ENCODE peak calls at places on chromosomes 5 and 9, in six cellular contexts. H is upper lobe of right lung, T is Calu3, Y is GM13976, C is type B pancreatic cell, E is D721Med. L is an unnamed sample.

GRCh38 chr5:62977641-62978040 is 399.0 kb downstream of the LRRC70 start:
- DNase-seq in H (no peak), T (no peak), Y (no peak), C (no peak), E (no peak), L (no peak)

GRCh38 chr5:80988419-80988925 is 28.3 kb downstream of the RASGRF2 start:
- DNase-seq in H (no peak), T (no peak), Y (no peak), C (no peak), E (no peak), L (no peak)

GRCh38 chr5:45288746-45289145 is 407.4 kb downstream of the HCN1 start:
- DNase-seq in H (no peak), T (no peak), Y (no peak), C (no peak), E (no peak), L (no peak)

GRCh38 chr5:177369050-177369912 is 11.6 kb downstream of the RGS14 start:
- DNase-seq in H (no peak), T (peak; percentile 72), Y (peak; percentile 68), C (no peak), E (no peak), L (no peak)

GRCh38 chr5:171562822-171563221 is 143.4 kb downstream of the FGF18 start:
- DNase-seq in H (no peak), T (no peak), Y (no peak), C (no peak), E (no peak), L (no peak)

GRCh38 chr5:9201011-9201410 is 344.9 kb downstream of the SEMA5A start:
- DNase-seq in H (no peak), T (no peak), Y (no peak), C (no peak), E (no peak), L (no peak)

GRCh38 chr5:162248107-162248713 is 180.6 kb downstream of the GABRG2 start:
- DNase-seq in H (no peak), T (no peak), Y (no peak), C (no peak), E (no peak), L (no peak)

GRCh38 chr5:121969660-121970295 is 8.0 kb downstream of the SRFBP1 start:
- DNase-seq in H (no peak), T (no peak), Y (no peak), C (no peak), E (no peak), L (no peak)

GRCh38 chr5:38265546-38266179 is 7.3 kb downstream of the EGFLAM start:
- DNase-seq in H (no peak), T (peak; percentile 79), Y (peak; percentile 54), C (peak; percentile 80), E (no peak), L (no peak)

GRCh38 chr5:172414618-172415599 is 39.4 kb downstream of the SH3PXD2B start:
- DNase-seq in H (no peak), T (no peak), Y (no peak), C (no peak), E (no peak), L (no peak)

GRCh38 chr5:144691936-144692335 is 521.3 kb downstream of the KCTD16 start:
- DNase-seq in H (no peak), T (no peak), Y (no peak), C (no peak), E (no peak), L (no peak)

GRCh38 chr5:41921874-41922273 is 3.2 kb upstream of the FBXO4 start:
- DNase-seq in H (no peak), T (no peak), Y (no peak), C (no peak), E (no peak), L (no peak)

GRCh38 chr5:32173394-32174010 is 617 bp downstream of the GOLPH3 start:
- DNase-seq in H (peak; percentile 82), T (peak; percentile 65), Y (peak; percentile 63), C (peak; percentile 74), E (no peak), L (no peak)

GRCh38 chr5:128498844-128499455 is 39.1 kb downstream of the FBN2 start:
- DNase-seq in H (no peak), T (peak; percentile 50), Y (peak; percentile 18), C (no peak), E (no peak), L (no peak)

GRCh38 chr5:111278824-111279504 is 54.8 kb downstream of the CAMK4 start:
- DNase-seq in H (peak; percentile 79), T (peak; percentile 90), Y (peak; percentile 55), C (no peak), E (no peak), L (no peak)

GRCh38 chr9:124296800-124297552 is 39.2 kb downstream of the NEK6 start:
- DNase-seq in H (no peak), T (no peak), Y (no peak), C (no peak), E (no peak), L (no peak)

GRCh38 chr9:124030969-124031451 is 19.4 kb downstream of the LHX2 start:
- DNase-seq in H (no peak), T (no peak), Y (peak; percentile 62), C (no peak), E (no peak), L (no peak)

GRCh38 chr5:14491505-14491904 is 90.1 kb upstream of the OTULINL start:
- DNase-seq in H (no peak), T (no peak), Y (no peak), C (no peak), E (no peak), L (no peak)

GRCh38 chr9:131743501-131743900 is 3.6 kb upstream of the RAPGEF1 start:
- DNase-seq in H (no peak), T (no peak), Y (no peak), C (no peak), E (no peak), L (no peak)

GRCh38 chr9:89597711-89598707 is 6.8 kb upstream of the GADD45G start:
- DNase-seq in H (no peak), T (peak; percentile 57), Y (peak; percentile 61), C (peak; percentile 65), E (no peak), L (no peak)

GRCh38 chr5:40813698-40814281 is 15.6 kb upstream of the PRKAA1 start:
- DNase-seq in H (no peak), T (no peak), Y (no peak), C (no peak), E (no peak), L (no peak)

GRCh38 chr9:73162987-73163763 is 11.5 kb downstream of the ANXA1 start:
- DNase-seq in H (no peak), T (no peak), Y (no peak), C (no peak), E (no peak), L (no peak)
- TF ChIP-seq CTCF in H (no peak), T (no peak), Y (no peak), C (peak; percentile 30), E (no peak), L (peak; percentile 29)

DNA sequence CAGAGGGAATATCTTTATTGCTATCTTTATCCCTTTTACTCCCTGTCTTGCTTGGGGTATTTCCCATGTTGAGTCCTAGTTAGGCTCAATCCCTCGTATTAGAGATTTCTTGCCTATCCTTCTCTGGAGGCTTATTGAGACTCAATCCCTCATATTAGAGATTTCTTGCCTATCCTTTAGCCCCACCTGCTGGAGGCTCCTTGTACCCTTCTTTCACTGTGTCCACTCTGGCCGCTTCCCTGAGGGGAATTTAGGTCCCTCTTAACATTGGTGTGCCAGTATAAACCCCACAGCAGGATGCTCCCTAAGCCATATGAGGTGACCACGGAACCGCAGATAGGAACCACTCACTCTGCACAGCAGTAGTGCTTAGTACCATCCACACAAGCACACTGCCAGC is 110.7 kb upstream of the MAMDC2 start:
- DNase-seq in H (no peak), T (peak; percentile 17), Y (no peak), C (no peak), E (no peak), L (no peak)
- TF ChIP-seq CTCF in H (no peak), T (no peak), Y (no peak), C (no peak), E (peak; percentile 21), L (peak; percentile 72)

GRCh38 chr9:27787941-27788340 is 214.7 kb upstream of the C9orf72 start:
- DNase-seq in H (no peak), T (peak; percentile 8), Y (no peak), C (no peak), E (no peak), L (no peak)
- TF ChIP-seq CTCF in H (peak; percentile 18), T (no peak), Y (no peak), C (peak; percentile 31), E (no peak), L (no peak)

GRCh38 chr5:149902177-149902576 is 42.4 kb downstream of the PDE6A start:
- DNase-seq in H (no peak), T (no peak), Y (no peak), C (no peak), E (no peak), L (no peak)
- TF ChIP-seq CTCF in H (no peak), T (no peak), Y (no peak), C (peak; percentile 27), E (peak; percentile 37), L (peak; percentile 59)

L was measured in chondrocyte.